ENCODE peak calls at places on chromosomes 11 and 22, in seven cellular contexts. R is sigmoid colon, K is gastrocnemius medialis, O is body of pancreas, L is transverse colon, V is right lobe of liver, Z is prostate gland. J is an unnamed sample.

GRCh38 chr11:67255864-67256263 is 10.4 kb upstream of the GRK2 start:
- DNase-seq in R (peak), K (no peak), O (no peak), L (no peak), V (no peak), Z (no peak), J (no peak)

GRCh38 chr11:65404638-65405339 is 17.8 kb upstream of the NEAT1 start:
- DNase-seq in R (no peak), K (no peak), O (no peak), L (no peak), V (peak), Z (no peak), J (no peak)

GRCh38 chr11:18384157-18384641 is 10.2 kb upstream of the LDHA start:
- DNase-seq in R (peak), K (peak), O (peak), L (peak), V (peak), Z (peak), J (peak)

GRCh38 chr11:20131744-20132666 is 28.3 kb downstream of the DBX1 start:
- DNase-seq in R (peak), K (peak), O (peak), L (peak), V (peak), Z (peak), J (peak)

GRCh38 chr11:42727879-42728278 is 583.9 kb upstream of the API5 start:
- DNase-seq in R (no peak), K (no peak), O (no peak), L (no peak), V (no peak), Z (no peak), J (no peak)

GRCh38 chr22:42957958-42958357 is 57.0 kb downstream of the PACSIN2 start:
- DNase-seq in R (no peak), K (no peak), O (peak), L (no peak), V (no peak), Z (no peak), J (no peak)

GRCh38 chr11:65329503-65329902 is 4.1 kb upstream of the DPF2 start:
- DNase-seq in R (no peak), K (no peak), O (no peak), L (no peak), V (no peak), Z (no peak), J (no peak)

GRCh38 chr11:70481625-70482528 is 83.5 kb downstream of the CTTN start:
- DNase-seq in R (no peak), K (peak), O (no peak), L (peak), V (peak), Z (no peak), J (no peak)

GRCh38 chr11:103652013-103652412 is 384.4 kb upstream of the DDI1 start:
- DNase-seq in R (no peak), K (no peak), O (no peak), L (no peak), V (no peak), Z (no peak), J (no peak)

GRCh38 chr11:47399860-47400812 is 8.3 kb upstream of the SLC39A13 start:
- DNase-seq in R (no peak), K (no peak), O (peak), L (peak), V (peak), Z (no peak), J (no peak)

GRCh38 chr22:26168199-26168915 is 905 bp upstream of the SEZ6L start:
- DNase-seq in R (no peak), K (no peak), O (no peak), L (no peak), V (no peak), Z (no peak), J (no peak)

GRCh38 chr22:22168190-22168940 is 76.2 kb upstream of the VPREB1 start:
- DNase-seq in R (no peak), K (no peak), O (peak), L (peak), V (no peak), Z (no peak), J (no peak)

GRCh38 chr11:95143106-95143681 is 53.5 kb downstream of the ENDOD1 start:
- DNase-seq in R (no peak), K (no peak), O (no peak), L (no peak), V (no peak), Z (no peak), J (no peak)

GRCh38 chr11:613369-613968 is 2.3 kb downstream of the IRF7 start:
- DNase-seq in R (no peak), K (no peak), O (peak), L (peak), V (peak), Z (peak), J (peak)
- TF ChIP-seq POLR2A in R (no peak), K (no peak), O (no peak), L (peak), V (peak), Z (no peak), J (no peak)

GRCh38 chr11:6354651-6355485 is 34.6 kb upstream of the CAVIN3 start:
- DNase-seq in R (no peak), K (no peak), O (peak), L (no peak), V (no peak), Z (no peak), J (no peak)
- H3K4me3 ChIP-seq in R (no peak), K (no peak), O (no peak), L (no peak), V (no peak), Z (no peak), J (no peak)

DNA sequence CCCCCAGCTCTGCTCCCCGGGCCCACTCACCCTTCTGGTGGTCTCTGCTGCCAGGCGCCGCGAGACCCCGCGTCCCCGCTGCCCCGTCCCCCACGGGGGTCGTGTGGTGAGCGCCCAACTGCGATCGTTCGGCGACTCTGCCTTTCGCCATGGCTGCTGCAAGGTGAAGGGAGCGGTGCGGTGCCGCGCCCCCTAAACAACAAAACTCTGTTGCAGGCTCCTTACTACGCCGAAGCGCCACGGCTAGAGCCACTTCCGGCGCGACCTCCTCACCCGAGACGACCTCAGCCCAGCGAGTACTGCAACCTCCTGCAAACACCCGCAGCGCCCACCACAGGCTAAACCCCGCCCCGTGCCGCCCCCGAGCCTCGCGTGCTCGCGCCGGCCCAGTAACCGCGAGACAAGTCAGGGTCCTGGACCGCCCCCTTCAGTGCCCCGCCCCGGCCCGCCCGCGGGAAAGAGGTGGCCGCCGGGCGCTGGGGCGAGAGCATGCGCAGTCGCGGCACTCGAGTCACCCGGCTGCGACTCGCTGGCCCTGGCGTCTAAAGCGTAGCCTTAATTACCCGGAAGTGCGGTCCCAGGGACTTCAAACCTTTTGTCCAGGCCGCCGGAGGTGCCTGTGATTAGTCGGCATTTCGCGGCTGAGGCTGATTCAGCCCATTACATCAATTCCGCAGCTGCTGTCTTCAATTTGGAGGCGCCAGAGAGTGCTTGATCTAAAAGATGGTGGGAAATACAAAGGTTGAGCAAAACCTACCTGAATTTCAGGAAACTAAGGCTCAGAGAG is at the start of gene TMEM41B:
- DNase-seq in R (peak), K (peak), O (peak), L (peak), V (peak), Z (peak), J (peak)
- TF ChIP-seq POLR2A in R (peak), K (peak), O (peak), L (peak), V (peak), Z (peak), J (no peak)

GRCh38 chr11:64303109-64304031 is 2.0 kb upstream of the ESRRA start:
- DNase-seq in R (no peak), K (no peak), O (no peak), L (no peak), V (no peak), Z (no peak), J (no peak)
- H3K4me3 ChIP-seq in R (peak), K (no peak), O (no peak), L (peak), V (no peak), Z (no peak), J (no peak)

GRCh38 chr11:119377112-119377901 is 4.2 kb downstream of the USP2 start:
- DNase-seq in R (no peak), K (no peak), O (no peak), L (no peak), V (no peak), Z (no peak), J (no peak)
- TF ChIP-seq POLR2A in R (no peak), K (no peak), O (peak), L (no peak), V (no peak), Z (no peak), J (no peak)

GRCh38 chr11:72623052-72623451 is 51.2 kb downstream of the PDE2A start:
- DNase-seq in R (no peak), K (no peak), O (no peak), L (no peak), V (no peak), Z (no peak), J (no peak)
- H3K4me3 ChIP-seq in R (no peak), K (no peak), O (no peak), L (no peak), V (no peak), Z (no peak), J (no peak)

GRCh38 chr11:46119352-46120216 is 1.7 kb downstream of the PHF21A start:
- DNase-seq in R (peak), K (peak), O (peak), L (peak), V (peak), Z (peak), J (peak)

GRCh38 chr11:46120361-46120710 is 918 bp downstream of the PHF21A start:
- DNase-seq in R (peak), K (no peak), O (peak), L (peak), V (peak), Z (no peak), J (no peak)

GRCh38 chr11:46119053-46119351 is 2.3 kb downstream of the PHF21A start:
- DNase-seq in R (no peak), K (no peak), O (no peak), L (no peak), V (no peak), Z (no peak), J (no peak)

GRCh38 chr11:46116007-46116711 is 5.1 kb downstream of the PHF21A start:
- DNase-seq in R (no peak), K (no peak), O (no peak), L (no peak), V (no peak), Z (no peak), J (no peak)

DNA sequence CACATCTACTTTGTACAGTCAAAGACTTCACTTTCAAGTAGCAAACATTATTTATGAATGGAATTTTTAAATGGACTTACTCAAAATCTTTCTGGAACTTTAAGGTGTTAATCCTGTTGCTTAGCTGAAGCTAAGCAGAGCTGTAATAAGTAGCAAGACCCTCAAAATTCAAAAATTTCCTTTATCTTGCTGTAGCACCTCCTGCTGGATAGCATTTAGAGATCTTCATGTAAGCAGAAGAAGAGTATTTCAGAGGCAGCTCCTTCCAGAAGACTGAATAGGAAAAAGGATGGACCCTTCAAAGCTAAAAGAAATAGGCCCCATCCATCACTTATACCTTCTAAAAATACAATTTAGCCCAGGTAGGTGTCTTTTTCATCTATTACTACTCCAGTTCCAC is 3.4 kb downstream of the PHF21A start:
- DNase-seq in R (no peak), K (no peak), O (no peak), L (no peak), V (no peak), Z (no peak), J (no peak)
- TF ChIP-seq POLR2A in R (no peak), K (no peak), O (no peak), L (no peak), V (no peak), Z (no peak), J (no peak)

DNA sequence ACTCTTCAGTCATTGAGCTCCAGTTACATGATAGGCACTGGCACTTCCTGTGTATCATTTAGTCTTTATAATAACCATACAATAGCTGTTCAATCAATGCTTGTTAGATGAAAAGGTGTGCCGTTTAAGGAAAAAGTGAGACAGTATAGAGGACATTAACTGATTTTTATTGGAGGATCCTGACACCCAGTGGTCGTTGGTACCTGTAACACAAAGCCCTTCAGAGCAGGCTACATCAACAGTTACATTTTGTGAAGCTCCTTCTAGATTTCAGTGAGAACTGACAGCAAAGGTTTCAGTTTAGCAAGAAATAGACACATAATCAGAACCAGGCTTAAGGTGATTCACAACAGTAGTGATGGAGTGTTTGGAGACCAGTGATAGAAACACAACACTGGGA is 44.2 kb downstream of the CCDC81 start:
- DNase-seq in R (no peak), K (no peak), O (no peak), L (no peak), V (no peak), Z (no peak), J (no peak)
- H3K4me3 ChIP-seq in R (no peak), K (no peak), O (no peak), L (no peak), V (no peak), Z (no peak), J (no peak)

GRCh38 chr11:79189604-79190003 is 251.2 kb downstream of the TENM4 start:
- DNase-seq in R (no peak), K (no peak), O (peak), L (no peak), V (peak), Z (peak), J (no peak)

GRCh38 chr11:79196950-79197349 is 243.9 kb downstream of the TENM4 start:
- DNase-seq in R (no peak), K (no peak), O (no peak), L (no peak), V (no peak), Z (no peak), J (no peak)

GRCh38 chr11:79195209-79195608 is 245.6 kb downstream of the TENM4 start:
- DNase-seq in R (no peak), K (no peak), O (no peak), L (no peak), V (no peak), Z (no peak), J (no peak)

GRCh38 chr11:79192836-79193235 is 248.0 kb downstream of the TENM4 start:
- DNase-seq in R (no peak), K (no peak), O (no peak), L (no peak), V (no peak), Z (no peak), J (no peak)

GRCh38 chr11:79193663-79194062 is 247.2 kb downstream of the TENM4 start:
- DNase-seq in R (no peak), K (no peak), O (no peak), L (no peak), V (no peak), Z (no peak), J (no peak)
- TF ChIP-seq POLR2A in R (no peak), K (no peak), O (no peak), L (no peak), V (no peak), Z (no peak), J (no peak)

J was measured in testis.